ENCODE peak calls at places on chromosomes 5 and 9, in ten cellular contexts. B is GM12865, K is posterior cingulate gyrus, N is ELR, F is AG09319, X is NCI-H774, J is T-helper 1 cell, U is uterus, A is Right ventricle myocardium superior, D is SW480. E is an unnamed sample.

GRCh38 chr9:115759411-115759810 is 394.2 kb upstream of the PAPPA start:
- DNase-seq in X (no peak), F (no peak), U (no peak), N (no peak), K (no peak), A (no peak), D (no peak), B (no peak), J (no peak), E (no peak)

GRCh38 chr5:168020522-168021294 is 270.7 kb upstream of the WWC1 start:
- DNase-seq in K (no peak), B (no peak), N (peak), D (peak), A (no peak), U (no peak), F (no peak), J (no peak), X (no peak), E (peak)

GRCh38 chr9:36382484-36382883 is 17.6 kb downstream of the RNF38 start:
- DNase-seq in X (no peak), U (no peak), D (no peak), K (no peak), J (no peak), F (no peak), B (no peak), N (no peak), A (no peak), E (no peak)

GRCh38 chr9:128321343-128321742 is 904 bp downstream of the TRUB2 start:
- DNase-seq in B (no peak), U (no peak), N (no peak), X (no peak), D (no peak), K (no peak), A (no peak), J (no peak), F (no peak), E (no peak)

GRCh38 chr5:137341831-137342230 is 157.3 kb downstream of the SPOCK1 start:
- DNase-seq in A (no peak), K (no peak), B (no peak), D (no peak), U (no peak), J (no peak), N (no peak), X (no peak), F (no peak), E (no peak)

GRCh38 chr9:618478-618877 is 223.0 kb upstream of the DMRT1 start:
- DNase-seq in J (no peak), A (no peak), X (no peak), D (no peak), F (peak), K (no peak), U (no peak), N (peak), B (no peak), E (no peak)

GRCh38 chr5:150458819-150459557 is 9.4 kb upstream of the RPS14 start:
- DNase-seq in J (peak), X (peak), F (no peak), A (peak), D (peak), B (peak), U (peak), K (peak), N (peak), E (peak)

GRCh38 chr5:1037123-1037670 is 28.6 kb downstream of the NKD2 start:
- DNase-seq in X (no peak), B (no peak), F (no peak), K (peak), J (no peak), N (no peak), D (no peak), A (peak), U (no peak), E (peak)

GRCh38 chr9:125888220-125888619 is 141.0 kb downstream of the PBX3 start:
- DNase-seq in N (peak), K (no peak), B (no peak), A (no peak), F (no peak), J (no peak), X (no peak), U (no peak), D (no peak), E (no peak)

GRCh38 chr9:21392270-21392669 is 7.1 kb upstream of the IFNA2 start:
- DNase-seq in J (no peak), B (peak), N (peak), A (no peak), F (no peak), K (no peak), D (peak), X (no peak), U (no peak), E (no peak)

GRCh38 chr9:106796771-106797170 is 66.2 kb upstream of the ZNF462 start:
- DNase-seq in K (no peak), X (no peak), N (no peak), B (no peak), U (no peak), F (no peak), J (no peak), D (no peak), A (no peak), E (no peak)

GRCh38 chr9:21837501-21837900 is 35.1 kb downstream of the MTAP start:
- DNase-seq in U (no peak), A (no peak), X (no peak), F (no peak), D (no peak), B (no peak), K (no peak), N (no peak), J (no peak), E (no peak)

GRCh38 chr9:134333234-134333873 is 7.1 kb downstream of the RXRA start:
- DNase-seq in X (no peak), J (no peak), B (no peak), K (no peak), A (peak), N (no peak), U (no peak), D (peak), F (no peak), E (peak)

GRCh38 chr5:30390095-30390494 is 803.4 kb upstream of the CDH6 start:
- DNase-seq in X (no peak), B (no peak), A (no peak), D (no peak), N (no peak), F (no peak), K (no peak), J (no peak), U (no peak), E (no peak)

GRCh38 chr5:179166886-179167841 is 107.0 kb downstream of the ZNF354C start:
- DNase-seq in D (no peak), X (peak), U (peak), K (peak), B (no peak), J (no peak), A (peak), F (peak), N (peak), E (peak)

GRCh38 chr5:6347673-6348072 is 30.7 kb downstream of the MED10 start:
- DNase-seq in K (no peak), J (no peak), B (no peak), X (no peak), A (no peak), U (no peak), D (no peak), N (no peak), F (no peak), E (no peak)

E was measured in right cardiac atrium.